ENCODE peak calls at places on chromosome 14, in nine cellular contexts. R is WERI-Rb-1; L is kidney tubule cell; V is activated CD8-positive, alpha-beta memory T cell treated with anti-CD3 and anti-CD28 coated beads for 48 hours; O is AG09319; B is AML-193; X is OCI-LY7; W is upper lobe of left lung; A is NCI-H2081. E is an unnamed sample.

GRCh38 chr14:56325251-56325839 is 207.1 kb downstream of the PELI2 start:
- DNase-seq in R (no peak), L (no peak), V (no peak), O (no peak), B (no peak), X (no peak), W (no peak), A (no peak), E (no peak)

GRCh38 chr14:86221755-86222154 is 691.8 kb downstream of the FLRT2 start:
- DNase-seq in R (no peak), L (no peak), V (no peak), O (no peak), B (no peak), X (no peak), W (no peak), A (no peak), E (no peak)

GRCh38 chr14:50864911-50865310 is 6.9 kb upstream of the ABHD12B start:
- DNase-seq in R (no peak), L (no peak), V (no peak), O (no peak), B (no peak), X (no peak), W (no peak), A (no peak), E (no peak)

GRCh38 chr14:38079268-38079667 is 128.4 kb upstream of the SSTR1 start:
- DNase-seq in R (no peak), L (peak; percentile 91), V (no peak), O (no peak), B (no peak), X (no peak), W (no peak), A (no peak), E (no peak)

GRCh38 chr14:70515796-70516195 is 19.0 kb downstream of the ADAM20 start:
- DNase-seq in R (no peak), L (no peak), V (no peak), O (no peak), B (no peak), X (no peak), W (no peak), A (no peak), E (no peak)

GRCh38 chr14:26984318-26985177 is 386.7 kb upstream of the NOVA1 start:
- DNase-seq in R (peak; percentile 66), L (peak; percentile 63), V (no peak), O (peak; percentile 20), B (peak; percentile 9), X (peak; percentile 34), W (no peak), A (peak; percentile 75), E (peak; percentile 62)

GRCh38 chr14:99667821-99668220 is 16.3 kb upstream of the CYP46A1 start:
- DNase-seq in R (no peak), L (no peak), V (no peak), O (no peak), B (no peak), X (peak; percentile 68), W (no peak), A (no peak), E (no peak)

GRCh38 chr14:96851694-96852381 is 54.7 kb downstream of the VRK1 start:
- DNase-seq in R (no peak), L (peak; percentile 13), V (no peak), O (no peak), B (no peak), X (no peak), W (no peak), A (no peak), E (no peak)

GRCh38 chr14:105929327-105930081 is 403.1 kb downstream of the TMEM121 start:
- DNase-seq in R (no peak), L (no peak), V (no peak), O (no peak), B (no peak), X (no peak), W (peak; percentile 65), A (no peak), E (peak; percentile 41)

GRCh38 chr14:86404425-86404824 is 874.5 kb downstream of the FLRT2 start:
- DNase-seq in R (no peak), L (no peak), V (no peak), O (no peak), B (no peak), X (no peak), W (no peak), A (no peak), E (no peak)

GRCh38 chr14:100591453-100592371 is 4.5 kb upstream of the BEGAIN start:
- DNase-seq in R (no peak), L (no peak), V (no peak), O (no peak), B (no peak), X (no peak), W (no peak), A (no peak), E (peak; percentile 49)

GRCh38 chr14:104686624-104687517 is 2.5 kb upstream of the INF2 start:
- DNase-seq in R (no peak), L (no peak), V (no peak), O (no peak), B (no peak), X (peak; percentile 54), W (peak; percentile 55), A (no peak), E (no peak)

GRCh38 chr14:33679461-33680225 is 271.2 kb downstream of the EGLN3 start:
- DNase-seq in R (no peak), L (peak; percentile 87), V (no peak), O (no peak), B (no peak), X (no peak), W (no peak), A (no peak), E (no peak)

GRCh38 chr14:64170190-64170589 is 124.0 kb downstream of the ESR2 start:
- DNase-seq in R (no peak), L (no peak), V (no peak), O (no peak), B (no peak), X (peak; percentile 26), W (no peak), A (no peak), E (no peak)

GRCh38 chr14:91186515-91187066 is 57.9 kb downstream of the GPR68 start:
- DNase-seq in R (no peak), L (peak; percentile 43), V (no peak), O (no peak), B (no peak), X (no peak), W (no peak), A (no peak), E (no peak)

GRCh38 chr14:24053548-24054323 is 1.9 kb downstream of the CARMIL3 start:
- DNase-seq in R (peak; percentile 8), L (no peak), V (no peak), O (no peak), B (no peak), X (no peak), W (no peak), A (no peak), E (peak; percentile 65)

GRCh38 chr14:100731846-100732765 is 5.4 kb downstream of the DLK1 start:
- DNase-seq in R (no peak), L (no peak), V (no peak), O (no peak), B (no peak), X (no peak), W (no peak), A (no peak), E (no peak)

GRCh38 chr14:88379706-88380343 is 5.6 kb upstream of the SPATA7 start:
- DNase-seq in R (no peak), L (no peak), V (no peak), O (no peak), B (no peak), X (no peak), W (no peak), A (no peak), E (no peak)

GRCh38 chr14:33848706-33849454 is 102.0 kb downstream of the EGLN3 start:
- DNase-seq in R (peak; percentile 91), L (peak; percentile 90), V (no peak), O (no peak), B (no peak), X (peak; percentile 7), W (no peak), A (peak; percentile 53), E (no peak)

GRCh38 chr14:76929927-76930326 is 98.6 kb downstream of the IRF2BPL start:
- DNase-seq in R (peak; percentile 44), L (no peak), V (no peak), O (no peak), B (peak; percentile 37), X (no peak), W (no peak), A (no peak), E (no peak)